ENCODE peak calls at places on chromosomes 16 and 17, in six cellular contexts. A, E, U, G, P and M are unnamed samples.

GRCh38 chr16:11101695-11102522 is 154.1 kb downstream of the SOCS1 start:
- DNase-seq in A (no peak), E (no peak), U (no peak), G (no peak), P (no peak), M (no peak)

GRCh38 chr16:15796885-15797284 is 59.9 kb downstream of the MYH11 start:
- DNase-seq in A (no peak), E (no peak), U (no peak), G (no peak), P (no peak), M (no peak)

GRCh38 chr17:3447625-3448024 is 14.0 kb upstream of the OR1E2 start:
- DNase-seq in A (no peak), E (no peak), U (no peak), G (no peak), P (peak), M (peak)

GRCh38 chr17:68849673-68850260 is 105.4 kb downstream of the ABCA8 start:
- DNase-seq in A (no peak), E (no peak), U (no peak), G (no peak), P (no peak), M (no peak)

GRCh38 chr17:61285483-61286320 is 113.9 kb upstream of the TBX2 start:
- DNase-seq in A (no peak), E (no peak), U (no peak), G (peak), P (no peak), M (peak)

GRCh38 chr17:77666881-77667395 is 291.6 kb upstream of the TNRC6C start:
- DNase-seq in A (peak), E (peak), U (no peak), G (no peak), P (no peak), M (no peak)

GRCh38 chr16:83470406-83470805 is 337.4 kb upstream of the HSBP1 start:
- DNase-seq in A (no peak), E (no peak), U (no peak), G (peak), P (no peak), M (peak)

GRCh38 chr16:48602357-48603014 is 7.5 kb downstream of the N4BP1 start:
- DNase-seq in A (no peak), E (no peak), U (no peak), G (no peak), P (no peak), M (no peak)

GRCh38 chr17:40177275-40177874 is at the start of gene RAPGEFL1:
- DNase-seq in A (peak), E (peak), U (peak), G (peak), P (no peak), M (no peak)

GRCh38 chr17:6654816-6655731 is 3.5 kb downstream of the C17orf100 start:
- DNase-seq in A (no peak), E (no peak), U (no peak), G (no peak), P (no peak), M (no peak)

GRCh38 chr17:7573324-7574080 is 5.9 kb upstream of the CD68 start:
- DNase-seq in A (peak), E (peak), U (peak), G (peak), P (peak), M (peak)

GRCh38 chr17:46742539-46743270 is 75.8 kb downstream of the WNT3 start:
- DNase-seq in A (no peak), E (no peak), U (no peak), G (peak), P (peak), M (peak)

GRCh38 chr16:27179500-27180072 is 23.7 kb upstream of the KDM8 start:
- DNase-seq in A (peak), E (peak), U (peak), G (peak), P (peak), M (peak)

GRCh38 chr16:49369638-49370219 is 3.9 kb upstream of the C16orf78 start:
- DNase-seq in A (no peak), E (no peak), U (no peak), G (no peak), P (no peak), M (no peak)